ENCODE peak calls at places on chromosomes 12 and 14, in four cellular contexts. S, H, T and R are unnamed samples.

GRCh38 chr12:60112778-60113177 is 516.9 kb downstream of the SLC16A7 start:
- DNase-seq in T (no peak), H (no peak), S (no peak), R (no peak)

GRCh38 chr12:5904969-5905368 is 40.1 kb downstream of the ANO2 start:
- DNase-seq in T (no peak), H (no peak), S (no peak), R (no peak)

GRCh38 chr14:49464885-49465284 is 121.3 kb downstream of the RPS29 start:
- DNase-seq in T (no peak), S (peak; percentile 5), H (no peak), R (peak; percentile 47)

GRCh38 chr12:46266869-46267617 is 1.8 kb downstream of the SLC38A1 start:
- DNase-seq in H (peak; percentile 34), T (peak; percentile 68), S (peak; percentile 77), R (peak; percentile 63)

GRCh38 chr14:50816419-50817047 is 14.4 kb downstream of the NIN start:
- DNase-seq in T (no peak), S (peak; percentile 34), H (no peak), R (no peak)

GRCh38 chr14:55353686-55354467 is 57.8 kb downstream of the ATG14 start:
- DNase-seq in S (no peak), T (no peak), H (no peak), R (no peak)

GRCh38 chr14:64956697-64957412 is 14.3 kb upstream of the GPX2 start:
- DNase-seq in S (no peak), H (no peak), T (no peak), R (no peak)

GRCh38 chr12:40055227-40055579 is 50.7 kb downstream of the SLC2A13 start:
- DNase-seq in S (peak; percentile 17), T (no peak), H (no peak), R (no peak)

GRCh38 chr12:31589896-31590729 is 823 bp downstream of the DENND5B start:
- DNase-seq in S (peak; percentile 84), T (peak; percentile 80), H (peak; percentile 60), R (peak; percentile 60)

GRCh38 chr12:68478516-68479260 is 132.0 kb upstream of the RAP1B start:
- DNase-seq in T (no peak), S (peak; percentile 55), H (no peak), R (no peak)

GRCh38 chr14:64107438-64107837 is 186.7 kb downstream of the ESR2 start:
- DNase-seq in S (no peak), H (no peak), T (no peak), R (no peak)

GRCh38 chr12:64587447-64587846 is 22.8 kb upstream of the RASSF3 start:
- DNase-seq in T (no peak), H (no peak), S (no peak), R (no peak)

GRCh38 chr14:76710093-76711010 is 50.9 kb upstream of the VASH1 start:
- DNase-seq in S (peak; percentile 65), H (peak; percentile 59), T (no peak), R (no peak)

GRCh38 chr14:73235531-73236155 is 1.7 kb upstream of the PAPLN start:
- DNase-seq in H (no peak), T (no peak), S (no peak), R (peak; percentile 41)

GRCh38 chr14:91252901-91253794 is 8.6 kb upstream of the GPR68 start:
- DNase-seq in S (peak; percentile 70), T (peak; percentile 54), H (peak; percentile 70), R (peak; percentile 72)

GRCh38 chr14:101202627-101203404 is 299.3 kb upstream of the RTL1 start:
- DNase-seq in H (no peak), T (no peak), S (no peak), R (no peak)

GRCh38 chr12:17588968-17589367 is 501.0 kb downstream of the RERGL start:
- DNase-seq in S (peak; percentile 37), T (peak; percentile 17), H (no peak), R (peak; percentile 24)

GRCh38 chr14:90828642-90829487 is 12.6 kb upstream of the TTC7B start:
- DNase-seq in H (peak; percentile 57), S (no peak), T (no peak), R (no peak)

GRCh38 chr12:132558861-132559623 is 51.3 kb downstream of the LRCOL1 start:
- DNase-seq in H (no peak), S (no peak), T (no peak), R (no peak)

GRCh38 chr12:92987846-92988621 is 58.9 kb upstream of the EEA1 start:
- DNase-seq in H (peak; percentile 64), S (no peak), T (no peak), R (peak; percentile 27)

GRCh38 chr12:82866227-82866803 is 179.6 kb downstream of the TMTC2 start:
- DNase-seq in T (no peak), S (no peak), H (no peak), R (no peak)

GRCh38 chr14:104591506-104592291 is 12.1 kb downstream of the C14orf180 start:
- DNase-seq in T (peak; percentile 10), S (no peak), H (no peak), R (no peak)

GRCh38 chr12:128840862-128841468 is 12.3 kb upstream of the GLT1D1 start:
- DNase-seq in S (no peak), H (no peak), T (no peak), R (no peak)

GRCh38 chr14:94098359-94098758 is 12.2 kb upstream of the IFI27 start:
- DNase-seq in S (peak; percentile 72), H (no peak), T (no peak), R (no peak)

GRCh38 chr12:46219892-46220655 is 48.8 kb downstream of the SLC38A1 start:
- DNase-seq in H (no peak), S (peak; percentile 92), T (no peak), R (no peak)

GRCh38 chr12:57086951-57087688 is 1.8 kb upstream of the NAB2 start:
- DNase-seq in S (peak; percentile 97), T (peak; percentile 39), H (peak; percentile 84), R (peak; percentile 81)

GRCh38 chr14:77307099-77307496 is 13.6 kb downstream of the POMT2 start:
- DNase-seq in S (peak; percentile 41), H (no peak), T (no peak), R (no peak)

GRCh38 chr12:111597731-111598636 is 1.1 kb downstream of the ATXN2 start:
- DNase-seq in T (peak; percentile 69), S (peak; percentile 62), H (peak; percentile 55), R (peak; percentile 45)

GRCh38 chr12:2083008-2083407 is 30.2 kb downstream of the CACNA1C start:
- DNase-seq in S (peak; percentile 10), T (no peak), H (no peak), R (no peak)

GRCh38 chr12:75809745-75810144 is 221.8 kb downstream of the PHLDA1 start:
- DNase-seq in S (no peak), H (no peak), T (no peak), R (no peak)

GRCh38 chr12:52006726-52007157 is at the start of gene TAMALIN:
- DNase-seq in H (peak; percentile 75), T (peak; percentile 66), S (peak; percentile 59), R (peak; percentile 47)

GRCh38 chr12:2997989-2998670 is 38.9 kb downstream of the TEAD4 start:
- DNase-seq in S (peak; percentile 55), H (no peak), T (no peak), R (no peak)

GRCh38 chr12:62998454-62998853 is 63.5 kb upstream of the PPM1H start:
- DNase-seq in S (no peak), H (no peak), T (no peak), R (no peak)

GRCh38 chr14:45103806-45104205 is 19.9 kb downstream of the PRPF39 start:
- DNase-seq in T (no peak), H (no peak), S (no peak), R (no peak)

GRCh38 chr12:3158851-3159465 is 81.8 kb downstream of the TSPAN9 start:
- DNase-seq in T (no peak), H (no peak), S (peak; percentile 73), R (no peak)

GRCh38 chr12:110180591-110181005 is 56.4 kb downstream of the IFT81 start:
- DNase-seq in S (peak; percentile 67), T (no peak), H (no peak), R (no peak)